ENCODE peak calls at places on chromosomes 5 and 9, in ten cellular contexts. V, K, G, W, S, Q, A, F, R and C are unnamed samples.

GRCh38 chr5:2207966-2208544 is 325.3 kb upstream of the IRX4 start:
- DNase-seq in V (peak; percentile 55), K (peak; percentile 48), G (no peak), W (peak; percentile 18), S (peak; percentile 75), Q (no peak), A (peak; percentile 34), F (no peak), R (no peak), C (peak; percentile 25)

GRCh38 chr9:114123031-114123977 is 24.2 kb upstream of the KIF12 start:
- DNase-seq in V (no peak), K (no peak), G (no peak), W (peak; percentile 58), S (no peak), Q (peak; percentile 48), A (no peak), F (no peak), R (no peak), C (no peak)

GRCh38 chr5:124072570-124072969 is 560.6 kb downstream of the CSNK1G3 start:
- DNase-seq in V (no peak), K (no peak), G (no peak), W (no peak), S (no peak), Q (no peak), A (no peak), F (no peak), R (no peak), C (no peak)

GRCh38 chr9:4382722-4383317 is 83.0 kb upstream of the GLIS3 start:
- DNase-seq in V (no peak), K (no peak), G (no peak), W (no peak), S (no peak), Q (no peak), A (peak; percentile 28), F (no peak), R (no peak), C (no peak)

GRCh38 chr9:135075234-135076142 is 12.0 kb upstream of the OLFM1 start:
- DNase-seq in V (peak; percentile 20), K (peak; percentile 69), G (peak; percentile 39), W (no peak), S (peak; percentile 93), Q (peak; percentile 86), A (no peak), F (peak; percentile 38), R (no peak), C (peak; percentile 94)

GRCh38 chr5:885529-885928 is 7.1 kb downstream of the BRD9 start:
- DNase-seq in V (no peak), K (peak; percentile 92), G (no peak), W (no peak), S (no peak), Q (peak; percentile 74), A (no peak), F (no peak), R (no peak), C (no peak)

GRCh38 chr5:116361171-116361967 is 213.3 kb downstream of the SEMA6A start:
- DNase-seq in V (no peak), K (peak; percentile 72), G (peak; percentile 69), W (no peak), S (peak; percentile 87), Q (peak; percentile 74), A (no peak), F (peak; percentile 48), R (no peak), C (no peak)

GRCh38 chr5:178143901-178144300 is 9.8 kb downstream of the NHP2 start:
- DNase-seq in V (no peak), K (peak; percentile 80), G (peak; percentile 28), W (no peak), S (peak; percentile 91), Q (no peak), A (no peak), F (no peak), R (no peak), C (no peak)

GRCh38 chr5:58800410-58800809 is 217.5 kb downstream of the RAB3C start:
- DNase-seq in V (no peak), K (no peak), G (no peak), W (no peak), S (no peak), Q (no peak), A (no peak), F (no peak), R (no peak), C (no peak)

GRCh38 chr9:33718987-33719386 is 76.4 kb upstream of the PRSS3 start:
- DNase-seq in V (no peak), K (peak; percentile 34), G (no peak), W (no peak), S (no peak), Q (no peak), A (no peak), F (no peak), R (no peak), C (no peak)

GRCh38 chr5:141783599-141784296 is 94.5 kb downstream of the PCDH1 start:
- DNase-seq in V (no peak), K (no peak), G (no peak), W (no peak), S (no peak), Q (no peak), A (peak; percentile 18), F (no peak), R (no peak), C (no peak)

GRCh38 chr5:134465856-134466240 is 54.2 kb upstream of the CDKN2AIPNL start:
- DNase-seq in V (peak; percentile 84), K (peak; percentile 93), G (peak; percentile 94), W (peak; percentile 73), S (peak; percentile 97), Q (peak; percentile 94), A (peak; percentile 92), F (peak; percentile 91), R (peak; percentile 72), C (peak; percentile 86)
- TF ChIP-seq POLR2A in V (peak; percentile 4), K (no peak), G (peak; percentile 87), W (peak; percentile 86), S (no peak), Q (peak; percentile 77), A (peak; percentile 85), F (peak; percentile 80), R (no peak), C (peak; percentile 74)

GRCh38 chr9:126860077-126860756 is at the start of gene ZBTB34:
- DNase-seq in V (no peak), K (peak; percentile 71), G (peak; percentile 77), W (peak; percentile 35), S (peak; percentile 94), Q (peak; percentile 94), A (peak; percentile 53), F (peak; percentile 69), R (peak; percentile 66), C (peak; percentile 78)
- TF ChIP-seq POLR2A in V (no peak), K (no peak), G (no peak), W (peak; percentile 80), S (no peak), Q (peak; percentile 32), A (peak; percentile 48), F (peak; percentile 61), R (peak; percentile 70), C (peak; percentile 60)

DNA sequence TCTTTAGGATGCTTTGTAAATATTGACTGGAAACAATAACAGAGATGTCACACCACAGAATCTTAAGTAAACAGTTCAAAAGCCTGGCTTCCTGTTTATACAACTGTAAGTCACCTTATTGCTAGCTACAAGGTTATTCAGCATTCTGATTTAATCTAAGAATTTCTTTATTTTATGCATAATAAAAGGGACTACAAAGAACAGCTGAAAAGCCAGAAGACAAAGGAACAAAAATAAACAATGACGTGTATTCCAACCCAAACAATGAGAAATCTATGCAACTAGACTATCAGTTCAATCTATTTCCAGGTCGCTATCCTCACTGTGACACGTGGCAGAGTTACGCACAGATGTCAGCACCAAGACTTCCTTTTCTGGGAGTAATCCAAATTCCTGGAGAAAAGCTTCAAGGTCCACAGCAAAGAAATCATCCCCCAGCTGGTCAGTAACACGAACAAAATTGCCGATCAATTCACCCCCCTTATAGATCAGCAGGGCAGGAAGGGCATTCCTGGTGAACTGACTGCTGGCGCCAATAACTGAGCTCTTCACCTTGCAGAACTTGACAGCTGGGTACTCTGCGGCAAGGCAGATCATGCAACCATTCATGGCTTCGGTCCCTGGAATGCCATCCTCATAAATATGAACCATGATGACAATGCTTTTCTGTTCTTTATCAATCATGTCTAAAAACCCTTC is 8.4 kb downstream of the PDCL start:
- DNase-seq in V (no peak), K (no peak), G (no peak), W (no peak), S (no peak), Q (no peak), A (no peak), F (no peak), R (no peak), C (no peak)
- TF ChIP-seq POLR2A in V (no peak), K (no peak), G (no peak), W (no peak), S (no peak), Q (no peak), A (no peak), F (no peak), R (no peak), C (no peak)

GRCh38 chr5:64887910-64888309 is 119.2 kb downstream of the CWC27 start:
- DNase-seq in V (no peak), K (no peak), G (no peak), W (no peak), S (no peak), Q (no peak), A (no peak), F (no peak), R (no peak), C (no peak)

GRCh38 chr5:64884541-64884940 is 115.8 kb downstream of the CWC27 start:
- DNase-seq in V (no peak), K (no peak), G (no peak), W (no peak), S (no peak), Q (no peak), A (no peak), F (no peak), R (no peak), C (no peak)

DNA sequence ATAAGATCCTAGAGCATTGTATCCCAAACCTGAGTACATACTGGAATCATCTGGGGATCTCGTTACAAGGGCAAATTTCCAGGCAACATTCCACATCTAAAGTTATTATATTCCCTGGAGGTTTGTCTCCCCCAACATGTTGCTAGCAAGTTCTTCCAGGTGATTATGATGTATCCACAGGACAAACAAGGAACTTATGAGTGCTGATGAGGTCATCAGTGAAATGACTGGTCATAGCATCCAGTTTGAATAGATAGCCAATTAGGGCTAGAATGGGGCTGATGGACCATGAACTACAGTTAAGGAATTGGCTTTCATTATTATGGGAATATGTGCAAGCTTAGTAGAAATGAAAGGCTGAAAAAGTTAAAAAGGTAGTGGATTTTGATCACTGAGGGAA is 115.2 kb downstream of the CWC27 start:
- DNase-seq in V (no peak), K (no peak), G (no peak), W (no peak), S (no peak), Q (no peak), A (no peak), F (no peak), R (no peak), C (no peak)
- TF ChIP-seq POLR2A in V (no peak), K (no peak), G (no peak), W (no peak), S (no peak), Q (no peak), A (no peak), F (no peak), R (no peak), C (no peak)